ENCODE peak calls at places on chromosomes 5 and 9, in eight cellular contexts. U is GDM1; F is stimulated activated CD4-positive, alpha-beta T cell treated with anti-CD3 and anti-CD28 coated beads, Interleukin-4, amount 100 ng/mL, for 1 hour; W is NCI-H345; P is mesothelial cell of epicardium; V is activated gamma-delta T cell treated with anti-CD3 and anti-CD28 coated beads, Interleukin-2, amount 50 U/mL, for 16 hours; L is M059J; C is GM06990. G is an unnamed sample.

GRCh38 chr5:115324021-115324420 is 27.6 kb upstream of the CCDC112 start:
- DNase-seq in U (no peak), F (no peak), W (no peak), P (no peak), V (no peak), L (peak), C (no peak), G (no peak)

GRCh38 chr9:97809666-97810344 is 43.2 kb upstream of the FOXE1 start:
- DNase-seq in U (no peak), F (no peak), W (peak), P (no peak), V (no peak), L (peak), C (no peak), G (no peak)

GRCh38 chr5:40606077-40606765 is 73.5 kb upstream of the PTGER4 start:
- DNase-seq in U (no peak), F (no peak), W (no peak), P (no peak), V (no peak), L (no peak), C (no peak), G (no peak)

GRCh38 chr5:151264113-151264512 is 11.1 kb downstream of the GM2A start:
- DNase-seq in U (no peak), F (no peak), W (no peak), P (no peak), V (no peak), L (peak), C (no peak), G (no peak)

GRCh38 chr9:27033815-27034403 is 28.4 kb upstream of the LRRC19 start:
- DNase-seq in U (peak), F (peak), W (peak), P (no peak), V (no peak), L (peak), C (peak), G (peak)

GRCh38 chr9:91817493-91818225 is 132.4 kb downstream of the ROR2 start:
- DNase-seq in U (no peak), F (no peak), W (no peak), P (no peak), V (no peak), L (peak), C (no peak), G (no peak)

GRCh38 chr5:179437341-179438001 is 92.2 kb upstream of the ADAMTS2 start:
- DNase-seq in U (no peak), F (no peak), W (no peak), P (no peak), V (no peak), L (no peak), C (no peak), G (no peak)

GRCh38 chr5:109485030-109485429 is 75.3 kb upstream of the PJA2 start:
- DNase-seq in U (no peak), F (no peak), W (peak), P (no peak), V (no peak), L (peak), C (no peak), G (no peak)

GRCh38 chr9:104743377-104743985 is 4.0 kb upstream of the NIPSNAP3A start:
- DNase-seq in U (peak), F (no peak), W (peak), P (no peak), V (no peak), L (peak), C (no peak), G (peak)

GRCh38 chr5:181173420-181174342 is 26.3 kb downstream of the OR2V2 start:
- DNase-seq in U (no peak), F (peak), W (no peak), P (no peak), V (peak), L (peak), C (peak), G (peak)

GRCh38 chr9:91740713-91741112 is 209.3 kb downstream of the ROR2 start:
- DNase-seq in U (no peak), F (no peak), W (no peak), P (no peak), V (no peak), L (peak), C (no peak), G (no peak)

GRCh38 chr5:89729623-89730390 is 679.7 kb downstream of the CETN3 start:
- DNase-seq in U (no peak), F (no peak), W (no peak), P (no peak), V (no peak), L (peak), C (peak), G (no peak)

GRCh38 chr5:14236757-14237156 is 93.6 kb downstream of the TRIO start:
- DNase-seq in U (no peak), F (no peak), W (no peak), P (no peak), V (no peak), L (no peak), C (no peak), G (no peak)

GRCh38 chr5:156949424-156949823 is 13.6 kb downstream of the TIMD4 start:
- DNase-seq in U (no peak), F (no peak), W (no peak), P (no peak), V (no peak), L (no peak), C (no peak), G (no peak)

GRCh38 chr5:43037929-43038510 is 2.1 kb downstream of the ANXA2R start:
- DNase-seq in U (peak), F (no peak), W (no peak), P (no peak), V (no peak), L (peak), C (peak), G (peak)

GRCh38 chr9:124503713-124504529 is 3.3 kb downstream of the NR5A1 start:
- DNase-seq in U (no peak), F (no peak), W (peak), P (no peak), V (no peak), L (no peak), C (no peak), G (no peak)

GRCh38 chr9:133991964-133992779 is at the start of gene VAV2:
- DNase-seq in U (no peak), F (peak), W (peak), P (no peak), V (no peak), L (peak), C (peak), G (peak)

GRCh38 chr9:71604197-71605063 is 163.9 kb downstream of the CEMIP2 start:
- DNase-seq in U (peak), F (peak), W (peak), P (peak), V (peak), L (peak), C (peak), G (peak)

GRCh38 chr9:116899337-116900006 is 212.4 kb downstream of the TRIM32 start:
- DNase-seq in U (no peak), F (no peak), W (no peak), P (no peak), V (no peak), L (peak), C (no peak), G (no peak)

GRCh38 chr9:128523199-128523925 is 18.8 kb downstream of the GLE1 start:
- DNase-seq in U (no peak), F (no peak), W (peak), P (no peak), V (no peak), L (peak), C (no peak), G (no peak)

GRCh38 chr5:124456244-124456643 is 290.2 kb downstream of the ZNF608 start:
- DNase-seq in U (no peak), F (no peak), W (no peak), P (no peak), V (no peak), L (no peak), C (no peak), G (no peak)

G was measured in activated CD4-positive, alpha-beta memory T cell treated with anti-CD3 and anti-CD28 coated beads, Interleukin-2, amount 10 ng/mL, durations not matched to agents 7 days and 5 days.